ENCODE peak calls at places on chromosome 1, in eight cellular contexts. One of them, this sample, is unnamed.

GRCh38 chr1:210669951-210670350 is 341.2 kb downstream of the HHAT start:
- DNase-seq in fibroblast of lung: no peak
- DNase-seq in A549: no peak
- DNase-seq in fibroblast of the aortic adventitia: no peak
- DNase-seq in heart left ventricle: no peak
- DNase-seq in cardiac fibroblast: no peak
- DNase-seq in PC-9: no peak
- DNase-seq in kidney epithelial cell: no peak
- DNase-seq in this sample: no peak

GRCh38 chr1:93601686-93602085 is 80.0 kb downstream of the BCAR3 start:
- DNase-seq in fibroblast of lung: no peak
- DNase-seq in A549: no peak
- DNase-seq in fibroblast of the aortic adventitia: no peak
- DNase-seq in heart left ventricle: no peak
- DNase-seq in cardiac fibroblast: no peak
- DNase-seq in PC-9: no peak
- DNase-seq in kidney epithelial cell: no peak
- DNase-seq in this sample: no peak

GRCh38 chr1:110102081-110102480 is 10.2 kb upstream of the UBL4B start:
- DNase-seq in fibroblast of lung: no peak
- DNase-seq in A549: no peak
- DNase-seq in fibroblast of the aortic adventitia: no peak
- DNase-seq in heart left ventricle: no peak
- DNase-seq in cardiac fibroblast: peak
- DNase-seq in PC-9: peak
- DNase-seq in kidney epithelial cell: no peak
- DNase-seq in this sample: peak

GRCh38 chr1:172089768-172090510 is 248.6 kb downstream of the DNM3 start:
- DNase-seq in fibroblast of lung: peak
- DNase-seq in A549: peak
- DNase-seq in fibroblast of the aortic adventitia: peak
- DNase-seq in heart left ventricle: peak
- DNase-seq in cardiac fibroblast: peak
- DNase-seq in PC-9: no peak
- DNase-seq in kidney epithelial cell: peak
- DNase-seq in this sample: peak

GRCh38 chr1:81799939-81800740 is 594 bp upstream of the ADGRL2 start:
- DNase-seq in fibroblast of lung: peak
- DNase-seq in A549: peak
- DNase-seq in fibroblast of the aortic adventitia: peak
- DNase-seq in heart left ventricle: peak
- DNase-seq in cardiac fibroblast: peak
- DNase-seq in PC-9: peak
- DNase-seq in kidney epithelial cell: no peak
- DNase-seq in this sample: no peak

GRCh38 chr1:225441314-225442119 is 13.7 kb upstream of the LBR start:
- DNase-seq in fibroblast of lung: no peak
- DNase-seq in A549: peak
- DNase-seq in fibroblast of the aortic adventitia: no peak
- DNase-seq in heart left ventricle: no peak
- DNase-seq in cardiac fibroblast: no peak
- DNase-seq in PC-9: no peak
- DNase-seq in kidney epithelial cell: no peak
- DNase-seq in this sample: no peak

GRCh38 chr1:74415935-74416334 is 96.5 kb downstream of the LRRC53 start:
- DNase-seq in fibroblast of lung: no peak
- DNase-seq in A549: no peak
- DNase-seq in fibroblast of the aortic adventitia: no peak
- DNase-seq in heart left ventricle: no peak
- DNase-seq in cardiac fibroblast: no peak
- DNase-seq in PC-9: no peak
- DNase-seq in kidney epithelial cell: no peak
- DNase-seq in this sample: no peak

GRCh38 chr1:227759345-227760300 is 24.4 kb downstream of the SNAP47 start:
- DNase-seq in fibroblast of lung: peak
- DNase-seq in A549: no peak
- DNase-seq in fibroblast of the aortic adventitia: peak
- DNase-seq in heart left ventricle: peak
- DNase-seq in cardiac fibroblast: peak
- DNase-seq in PC-9: peak
- DNase-seq in kidney epithelial cell: peak
- DNase-seq in this sample: no peak

GRCh38 chr1:87104140-87104539 is 189.7 kb downstream of the HS2ST1 start:
- DNase-seq in fibroblast of lung: no peak
- DNase-seq in A549: no peak
- DNase-seq in fibroblast of the aortic adventitia: no peak
- DNase-seq in heart left ventricle: no peak
- DNase-seq in cardiac fibroblast: no peak
- DNase-seq in PC-9: peak
- DNase-seq in kidney epithelial cell: no peak
- DNase-seq in this sample: no peak

GRCh38 chr1:157941939-157942338 is 51.5 kb upstream of the KIRREL1 start:
- DNase-seq in fibroblast of lung: no peak
- DNase-seq in A549: no peak
- DNase-seq in fibroblast of the aortic adventitia: no peak
- DNase-seq in heart left ventricle: no peak
- DNase-seq in cardiac fibroblast: no peak
- DNase-seq in PC-9: no peak
- DNase-seq in kidney epithelial cell: no peak
- DNase-seq in this sample: no peak

GRCh38 chr1:51264470-51264869 is 28.4 kb downstream of the RNF11 start:
- DNase-seq in fibroblast of lung: peak
- DNase-seq in A549: no peak
- DNase-seq in fibroblast of the aortic adventitia: peak
- DNase-seq in heart left ventricle: peak
- DNase-seq in cardiac fibroblast: peak
- DNase-seq in PC-9: peak
- DNase-seq in kidney epithelial cell: peak
- DNase-seq in this sample: no peak

GRCh38 chr1:20588634-20589225 is at the start of gene CDA:
- DNase-seq in fibroblast of lung: no peak
- DNase-seq in A549: peak
- DNase-seq in fibroblast of the aortic adventitia: no peak
- DNase-seq in heart left ventricle: peak
- DNase-seq in cardiac fibroblast: peak
- DNase-seq in PC-9: peak
- DNase-seq in kidney epithelial cell: no peak
- DNase-seq in this sample: no peak

GRCh38 chr1:27388337-27389005 is 4.0 kb upstream of the GPR3 start:
- DNase-seq in fibroblast of lung: no peak
- DNase-seq in A549: peak
- DNase-seq in fibroblast of the aortic adventitia: peak
- DNase-seq in heart left ventricle: peak
- DNase-seq in cardiac fibroblast: peak
- DNase-seq in PC-9: peak
- DNase-seq in kidney epithelial cell: no peak
- DNase-seq in this sample: no peak

GRCh38 chr1:93504247-93505033 is 56.5 kb downstream of the FNBP1L start:
- DNase-seq in fibroblast of lung: peak
- DNase-seq in A549: no peak
- DNase-seq in fibroblast of the aortic adventitia: no peak
- DNase-seq in heart left ventricle: no peak
- DNase-seq in cardiac fibroblast: no peak
- DNase-seq in PC-9: no peak
- DNase-seq in kidney epithelial cell: no peak
- DNase-seq in this sample: no peak

DNA sequence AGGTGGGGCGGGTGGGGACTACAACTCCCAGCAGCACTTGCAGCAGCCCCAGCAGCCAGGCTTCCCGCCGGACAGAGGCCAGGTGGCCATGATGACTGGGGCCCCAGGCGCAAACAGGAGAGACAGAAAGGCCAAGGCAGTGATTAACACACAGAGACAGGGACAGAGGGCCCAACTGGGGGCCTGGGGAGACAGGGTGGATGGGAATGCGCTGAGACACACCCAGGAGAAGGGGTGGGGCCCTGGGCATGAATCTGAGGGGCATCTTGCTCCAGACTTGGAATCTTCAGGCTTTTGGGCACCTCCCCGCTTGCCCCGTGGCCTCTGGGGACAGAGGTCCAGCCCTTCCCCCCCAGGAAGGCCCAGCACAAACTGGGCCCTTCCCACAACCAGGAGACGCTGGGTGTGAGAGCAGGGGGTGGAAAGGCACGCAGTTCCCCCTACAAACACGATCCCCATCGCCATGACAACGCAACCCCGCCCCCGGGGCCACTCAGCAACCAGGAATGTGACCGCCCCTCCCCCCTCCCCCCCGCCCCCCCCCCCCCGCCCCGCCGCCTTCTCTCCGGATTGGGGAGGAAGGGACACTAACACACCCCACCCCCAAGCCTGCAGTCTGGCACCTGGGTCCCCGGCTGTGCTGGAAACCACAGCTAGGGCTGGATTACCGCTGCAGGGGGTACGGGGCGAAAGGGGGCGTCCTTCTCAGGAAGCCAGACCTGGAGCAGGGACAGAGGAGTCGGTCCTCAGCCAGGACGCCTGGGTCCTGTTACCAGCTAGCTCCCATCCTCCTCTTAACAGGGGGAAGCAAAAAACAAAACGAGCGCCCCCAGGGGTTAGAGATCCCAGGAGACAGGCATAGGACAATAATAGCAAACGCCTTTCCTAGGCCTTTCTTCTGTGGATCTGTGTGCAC is 4.5 kb downstream of the HDGF start:
- DNase-seq in fibroblast of lung: peak
- DNase-seq in A549: peak
- DNase-seq in fibroblast of the aortic adventitia: peak
- DNase-seq in heart left ventricle: peak
- DNase-seq in cardiac fibroblast: peak
- DNase-seq in PC-9: peak
- DNase-seq in kidney epithelial cell: no peak
- DNase-seq in this sample: no peak
- TF ChIP-seq CTCF in fibroblast of lung: no peak
- TF ChIP-seq CTCF in A549: peak
- TF ChIP-seq CTCF in fibroblast of the aortic adventitia: peak
- TF ChIP-seq CTCF in heart left ventricle: no peak
- TF ChIP-seq CTCF in cardiac fibroblast: no peak
- TF ChIP-seq CTCF in PC-9: peak
- TF ChIP-seq CTCF in kidney epithelial cell: peak
- TF ChIP-seq CTCF in this sample: peak

DNA sequence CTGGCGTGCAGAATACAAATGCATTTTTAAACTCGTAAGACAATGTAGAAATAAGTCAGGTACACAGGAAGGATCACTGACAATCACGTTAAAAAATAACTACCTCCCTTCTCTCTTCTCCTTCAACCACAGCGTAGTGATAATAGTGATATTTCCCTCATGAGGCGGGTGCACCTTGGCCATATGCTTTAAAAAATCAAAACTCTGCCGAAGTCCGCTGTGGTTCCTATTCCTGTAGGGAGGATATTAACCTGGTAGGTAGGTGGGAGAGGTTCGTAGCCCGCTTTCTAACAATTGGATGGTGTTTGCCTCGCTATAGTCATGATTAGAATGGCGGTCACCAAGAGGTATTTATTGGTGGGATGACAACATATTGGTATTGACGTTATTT is 732 bp downstream of the GREM2 start:
- DNase-seq in fibroblast of lung: no peak
- DNase-seq in A549: no peak
- DNase-seq in fibroblast of the aortic adventitia: no peak
- DNase-seq in heart left ventricle: no peak
- DNase-seq in cardiac fibroblast: no peak
- DNase-seq in PC-9: no peak
- DNase-seq in kidney epithelial cell: no peak
- DNase-seq in this sample: no peak
- H3K4me3 ChIP-seq in fibroblast of lung: peak
- H3K4me3 ChIP-seq in A549: peak
- H3K4me3 ChIP-seq in fibroblast of the aortic adventitia: peak
- H3K4me3 ChIP-seq in heart left ventricle: peak
- H3K4me3 ChIP-seq in cardiac fibroblast: peak
- H3K4me3 ChIP-seq in PC-9: no peak
- H3K4me3 ChIP-seq in kidney epithelial cell: peak
- H3K4me3 ChIP-seq in this sample: peak

DNA sequence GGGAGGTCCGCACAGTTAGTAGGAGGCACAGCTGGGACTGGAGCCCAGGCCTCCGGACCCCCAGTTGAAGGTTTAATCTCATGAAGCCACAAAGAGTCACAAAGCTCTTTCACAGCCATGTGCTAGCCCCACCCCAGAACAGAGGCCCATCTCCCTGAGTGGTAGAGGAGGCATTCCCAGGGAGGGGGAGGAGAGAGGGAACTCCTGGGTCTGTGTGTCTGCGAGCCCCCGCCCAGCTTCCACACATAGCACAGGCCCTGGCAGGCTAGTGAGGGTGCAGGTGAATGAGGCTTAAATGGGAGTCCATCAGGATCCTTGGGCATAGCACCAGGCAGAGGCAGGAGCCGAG is 197.8 kb downstream of the MATN1 start:
- DNase-seq in fibroblast of lung: no peak
- DNase-seq in A549: no peak
- DNase-seq in fibroblast of the aortic adventitia: no peak
- DNase-seq in heart left ventricle: no peak
- DNase-seq in cardiac fibroblast: no peak
- DNase-seq in PC-9: no peak
- DNase-seq in kidney epithelial cell: no peak
- DNase-seq in this sample: no peak
- TF ChIP-seq CTCF in fibroblast of lung: no peak
- TF ChIP-seq CTCF in A549: no peak
- TF ChIP-seq CTCF in fibroblast of the aortic adventitia: no peak
- TF ChIP-seq CTCF in heart left ventricle: no peak
- TF ChIP-seq CTCF in cardiac fibroblast: no peak
- TF ChIP-seq CTCF in PC-9: no peak
- TF ChIP-seq CTCF in kidney epithelial cell: no peak
- TF ChIP-seq CTCF in this sample: no peak

DNA sequence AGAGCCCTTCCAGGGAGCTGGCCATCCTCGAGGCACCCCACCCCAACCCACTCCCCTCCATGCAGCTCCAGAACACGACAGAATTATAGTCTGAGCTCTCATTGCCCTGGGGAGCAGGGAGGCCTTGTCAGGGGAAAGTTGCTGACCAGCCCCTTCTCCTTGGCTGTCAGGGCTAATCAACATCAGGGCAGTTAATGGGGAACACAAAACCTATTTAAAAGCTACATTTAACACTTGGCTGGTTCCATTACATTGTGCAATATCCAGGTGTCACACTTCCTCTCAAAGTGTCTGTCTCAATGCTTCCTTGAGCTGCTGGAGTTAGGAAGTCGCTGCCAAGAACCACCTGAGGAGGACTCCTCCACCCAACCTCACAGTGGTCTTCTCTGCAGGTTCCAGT is 111.8 kb upstream of the GRIK3 start:
- DNase-seq in fibroblast of lung: no peak
- DNase-seq in A549: no peak
- DNase-seq in fibroblast of the aortic adventitia: no peak
- DNase-seq in heart left ventricle: no peak
- DNase-seq in cardiac fibroblast: no peak
- DNase-seq in PC-9: no peak
- DNase-seq in kidney epithelial cell: no peak
- DNase-seq in this sample: no peak
- H3K4me3 ChIP-seq in fibroblast of lung: no peak
- H3K4me3 ChIP-seq in A549: no peak
- H3K4me3 ChIP-seq in fibroblast of the aortic adventitia: no peak
- H3K4me3 ChIP-seq in heart left ventricle: no peak
- H3K4me3 ChIP-seq in cardiac fibroblast: no peak
- H3K4me3 ChIP-seq in PC-9: no peak
- H3K4me3 ChIP-seq in kidney epithelial cell: no peak
- H3K4me3 ChIP-seq in this sample: no peak

GRCh38 chr1:234607091-234608025 is 2.6 kb downstream of the IRF2BP2 start:
- DNase-seq in fibroblast of lung: peak
- DNase-seq in A549: peak
- DNase-seq in fibroblast of the aortic adventitia: peak
- DNase-seq in heart left ventricle: peak
- DNase-seq in cardiac fibroblast: peak
- DNase-seq in PC-9: peak
- DNase-seq in kidney epithelial cell: no peak
- DNase-seq in this sample: no peak
- TF ChIP-seq CTCF in fibroblast of lung: peak
- TF ChIP-seq CTCF in A549: peak
- TF ChIP-seq CTCF in fibroblast of the aortic adventitia: peak
- TF ChIP-seq CTCF in heart left ventricle: no peak
- TF ChIP-seq CTCF in cardiac fibroblast: peak
- TF ChIP-seq CTCF in PC-9: peak
- TF ChIP-seq CTCF in kidney epithelial cell: peak
- TF ChIP-seq CTCF in this sample: no peak